ENCODE peak calls at places on chromosomes 2 and 18, in seven cellular contexts. I, Q, L, M, U, G and R are unnamed samples.

GRCh38 chr2:239239607-239240479 is 161.0 kb downstream of the HDAC4 start:
- DNase-seq in I (peak; percentile 53), Q (no peak), L (no peak), M (no peak), U (no peak), G (no peak), R (no peak)

GRCh38 chr2:848099-848498 is 102.5 kb upstream of the SNTG2 start:
- DNase-seq in I (no peak), Q (no peak), L (no peak), M (no peak), U (no peak), G (no peak), R (no peak)

GRCh38 chr2:140154271-140154670 is 1374.1 kb upstream of the NXPH2 start:
- DNase-seq in I (no peak), Q (no peak), L (no peak), M (no peak), U (no peak), G (no peak), R (no peak)

GRCh38 chr2:58157754-58158153 is 83.4 kb downstream of the FANCL start:
- DNase-seq in I (no peak), Q (no peak), L (no peak), M (no peak), U (no peak), G (no peak), R (no peak)

GRCh38 chr2:169663247-169663646 is 31.0 kb downstream of the CFAP210 start:
- DNase-seq in I (no peak), Q (no peak), L (no peak), M (no peak), U (no peak), G (no peak), R (no peak)

GRCh38 chr18:9019135-9019534 is 83.4 kb upstream of the NDUFV2 start:
- DNase-seq in I (no peak), Q (no peak), L (no peak), M (no peak), U (no peak), G (no peak), R (no peak)

GRCh38 chr2:38947241-38948239 is 57.9 kb downstream of the ARHGEF33 start:
- DNase-seq in I (peak; percentile 75), Q (peak; percentile 58), L (peak; percentile 15), M (no peak), U (peak; percentile 61), G (peak; percentile 83), R (no peak)

GRCh38 chr2:234670052-234670451 is 173.2 kb upstream of the ARL4C start:
- DNase-seq in I (peak; percentile 94), Q (no peak), L (no peak), M (no peak), U (no peak), G (peak; percentile 80), R (no peak)

GRCh38 chr18:67615876-67616275 is 99.4 kb upstream of the DSEL start:
- DNase-seq in I (no peak), Q (no peak), L (no peak), M (no peak), U (no peak), G (no peak), R (no peak)

GRCh38 chr2:54526226-54526879 is 70.2 kb downstream of the SPTBN1 start:
- DNase-seq in I (no peak), Q (no peak), L (no peak), M (no peak), U (no peak), G (no peak), R (no peak)

GRCh38 chr2:218291934-218292699 is at the start of gene TMBIM1:
- DNase-seq in I (peak; percentile 58), Q (peak; percentile 92), L (peak; percentile 82), M (peak; percentile 94), U (no peak), G (peak; percentile 93), R (no peak)

GRCh38 chr2:62593825-62594224 is 87.8 kb upstream of the TMEM17 start:
- DNase-seq in I (no peak), Q (no peak), L (no peak), M (no peak), U (no peak), G (no peak), R (no peak)

GRCh38 chr2:221444106-221444505 is 128.0 kb downstream of the EPHA4 start:
- DNase-seq in I (peak; percentile 85), Q (no peak), L (no peak), M (no peak), U (no peak), G (peak; percentile 88), R (no peak)

GRCh38 chr2:42693013-42693575 is 70.8 kb downstream of the OXER1 start:
- DNase-seq in I (no peak), Q (no peak), L (no peak), M (no peak), U (no peak), G (peak; percentile 6), R (no peak)

GRCh38 chr18:2657788-2658458 is 2.4 kb downstream of the SMCHD1 start:
- DNase-seq in I (peak; percentile 94), Q (no peak), L (no peak), M (no peak), U (peak; percentile 46), G (peak; percentile 92), R (no peak)

GRCh38 chr2:97748397-97748796 is 35.0 kb downstream of the ZAP70 start:
- DNase-seq in I (no peak), Q (no peak), L (peak; percentile 51), M (peak; percentile 62), U (no peak), G (peak; percentile 20), R (no peak)

DNA sequence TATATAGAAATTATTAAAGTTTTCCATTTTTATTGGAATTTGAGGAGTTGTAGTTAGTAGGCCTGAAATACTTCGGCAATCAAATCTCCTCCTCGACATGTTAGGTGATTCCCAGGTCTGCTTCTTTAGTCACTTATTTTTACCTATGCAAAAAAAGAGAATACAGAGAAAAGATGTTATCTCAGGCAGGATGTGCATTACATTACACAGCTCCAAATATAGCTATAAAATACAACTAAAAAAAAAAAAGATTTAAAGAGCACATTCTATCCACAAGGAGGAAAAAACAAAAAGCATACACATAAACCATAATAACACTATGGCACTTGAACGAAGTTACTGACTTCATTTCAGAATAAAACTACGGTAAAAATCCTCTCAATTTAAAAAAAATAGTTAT is 8.1 kb downstream of the STK17B start:
- DNase-seq in I (no peak), Q (no peak), L (no peak), M (no peak), U (no peak), G (no peak), R (no peak)
- H3K4me3 ChIP-seq in I (no peak overlapping the region), Q (no peak overlapping the region), L (peak overlapping the region; percentile 12), M (no peak overlapping the region), U (no peak overlapping the region), G (no peak overlapping the region), R (no peak overlapping the region)

DNA sequence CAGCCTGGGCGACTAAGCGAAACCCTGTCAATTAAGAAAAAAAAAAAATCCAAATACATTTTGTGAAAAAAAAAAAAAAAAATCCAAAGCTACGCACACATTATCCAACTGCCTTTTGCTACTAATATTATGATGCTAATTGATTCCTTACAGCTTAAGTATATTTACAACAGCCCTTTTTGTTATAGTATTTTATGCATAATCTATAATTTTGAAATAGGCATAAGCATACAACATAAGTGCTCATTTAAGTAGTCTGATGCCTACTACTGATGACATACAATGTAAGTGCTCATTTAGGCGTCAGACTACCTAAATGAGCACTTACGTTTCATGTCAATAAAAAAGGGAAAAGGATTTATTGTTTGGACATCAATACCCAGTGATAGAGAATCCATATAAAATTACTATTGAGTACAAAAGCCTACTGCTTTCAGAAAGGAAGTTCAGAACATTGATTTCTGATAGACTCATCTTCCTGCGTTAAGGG is 755 bp upstream of the RNF149 start:
- DNase-seq in I (no peak), Q (no peak), L (no peak), M (no peak), U (no peak), G (no peak), R (no peak)
- H3K4me3 ChIP-seq in I (peak overlapping the region; percentile 86), Q (peak overlapping the region; percentile 83), L (no peak overlapping the region), M (peak overlapping the region; percentile 85), U (peak overlapping the region; percentile 59), G (peak overlapping the region; percentile 85), R (peak overlapping the region; percentile 78)

GRCh38 chr18:79395308-79395640 is 456 bp upstream of the NFATC1 start:
- DNase-seq in I (no peak), Q (no peak), L (no peak), M (no peak), U (no peak), G (no peak), R (no peak)

GRCh38 chr18:79395761-79396404 is at the start of gene NFATC1:
- DNase-seq in I (peak; percentile 67), Q (peak; percentile 90), L (no peak), M (peak; percentile 91), U (no peak), G (peak; percentile 92), R (no peak)

GRCh38 chr18:79393181-79393598 is 2.5 kb upstream of the NFATC1 start:
- DNase-seq in I (no peak), Q (peak; percentile 73), L (no peak), M (peak; percentile 78), U (no peak), G (peak; percentile 79), R (no peak)

GRCh38 chr18:79393626-79394401 is 1.9 kb upstream of the NFATC1 start:
- DNase-seq in I (peak; percentile 74), Q (peak; percentile 93), L (no peak), M (peak; percentile 97), U (peak; percentile 63), G (peak; percentile 92), R (no peak)

DNA sequence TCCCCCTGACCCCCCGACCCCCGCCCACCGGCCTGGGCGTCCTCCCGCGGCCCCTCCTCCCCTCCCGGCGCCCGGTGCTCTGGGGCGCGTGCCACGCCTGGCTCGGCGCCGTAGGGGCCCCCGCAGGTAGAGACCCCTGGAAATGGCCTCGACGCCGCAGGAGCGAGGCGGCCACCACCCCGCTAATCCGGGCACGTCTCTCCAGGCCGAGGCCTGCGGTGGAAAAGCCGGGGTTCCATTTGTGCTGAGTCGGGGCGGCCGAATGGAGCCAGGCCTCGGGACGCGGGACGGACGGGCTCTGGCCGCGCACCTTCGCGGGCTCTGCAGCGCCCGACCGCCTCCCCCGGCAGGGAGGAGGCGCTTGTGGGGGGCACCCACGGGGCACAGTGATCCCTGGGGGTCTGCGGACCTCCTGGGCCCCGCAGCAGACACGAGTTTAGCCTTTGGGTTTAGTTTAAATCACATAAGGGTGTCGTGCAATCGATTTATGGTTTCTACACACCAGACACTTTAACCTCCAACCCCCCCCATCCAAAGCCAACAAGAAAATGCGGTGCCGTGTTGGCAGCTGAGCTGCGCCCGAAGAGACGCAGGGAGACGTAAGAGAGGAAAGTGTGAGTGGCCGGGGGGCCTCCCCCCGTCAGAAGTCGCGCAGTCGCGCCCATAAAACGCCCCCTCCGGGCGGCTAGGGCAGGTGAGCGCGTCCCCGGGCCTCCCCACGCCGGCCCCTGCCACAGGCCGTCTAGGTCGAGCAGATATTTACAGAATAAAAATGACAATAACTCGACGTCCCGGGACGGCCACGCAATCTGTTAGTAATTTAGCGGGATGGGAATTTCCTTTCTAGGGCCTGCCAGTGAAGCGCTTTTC is 1.1 kb upstream of the NFATC1 start:
- DNase-seq in I (peak; percentile 49), Q (peak; percentile 71), L (no peak), M (peak; percentile 82), U (no peak), G (peak; percentile 85), R (no peak)
- H3K4me3 ChIP-seq in I (no peak overlapping the region), Q (peak overlapping the region; percentile 66), L (no peak overlapping the region), M (peak overlapping the region; percentile 25), U (peak overlapping the region; percentile 3), G (peak overlapping the region; percentile 74), R (peak overlapping the region; percentile 53)

GRCh38 chr2:75199428-75200011 is at the start of gene TACR1:
- DNase-seq in I (peak; percentile 73), Q (peak; percentile 84), L (peak; percentile 76), M (peak; percentile 90), U (peak; percentile 40), G (peak; percentile 85), R (no peak)
- H3K4me3 ChIP-seq in I (peak within 1 kb of the TSS; percentile 43), Q (peak within 1 kb of the TSS; percentile 62), L (peak within 1 kb of the TSS; percentile 31), M (peak within 1 kb of the TSS; percentile 61), U (peak within 1 kb of the TSS; percentile 45), G (peak within 1 kb of the TSS; percentile 73), R (peak within 1 kb of the TSS; percentile 37)

GRCh38 chr18:24108621-24109020 is 30.2 kb upstream of the CABYR start:
- DNase-seq in I (no peak), Q (no peak), L (no peak), M (no peak), U (no peak), G (no peak), R (no peak)
- H3K4me3 ChIP-seq in I (no peak overlapping the region), Q (no peak overlapping the region), L (no peak overlapping the region), M (no peak overlapping the region), U (no peak overlapping the region), G (no peak overlapping the region), R (no peak overlapping the region)